ENCODE peak calls at places on chromosomes 6 and 20, in five cellular contexts. W is SK-N-SH, E is breast epithelium, Y is sigmoid colon, U is H1. S is an unnamed sample.
A peak's percentile ranks its signal among the peaks of the same experiment; 100 is the strongest.

GRCh38 chr6:7673063-7673536 is 52.8 kb upstream of the BMP6 start:
- DNase-seq in W (peak; percentile 10), E (peak; percentile 20), Y (peak; percentile 74), U (peak; percentile 74), S (no peak)

GRCh38 chr6:51350308-51350904 is 531.7 kb downstream of the TFAP2B start:
- DNase-seq in W (no peak), E (no peak), Y (no peak), U (no peak), S (no peak)

GRCh38 chr20:20856306-20856705 is 143.9 kb upstream of the RALGAPA2 start:
- DNase-seq in W (no peak), E (no peak), Y (no peak), U (no peak), S (no peak)

GRCh38 chr20:34578040-34578439 is 19.5 kb downstream of the MAP1LC3A start:
- DNase-seq in W (no peak), E (no peak), Y (no peak), U (no peak), S (no peak)

GRCh38 chr20:63112491-63113219 is 103.3 kb downstream of the YTHDF1 start:
- DNase-seq in W (no peak), E (no peak), Y (no peak), U (no peak), S (no peak)

GRCh38 chr6:27157461-27158315 is 89.8 kb upstream of the PRSS16 start:
- DNase-seq in W (no peak), E (peak; percentile 67), Y (peak; percentile 85), U (peak; percentile 77), S (no peak)

GRCh38 chr6:82954351-82954750 is 111.3 kb downstream of the UBE3D start:
- DNase-seq in W (no peak), E (no peak), Y (no peak), U (no peak), S (no peak)

GRCh38 chr6:122322824-122323223 is 76.6 kb upstream of the HSF2 start:
- DNase-seq in W (peak; percentile 2), E (no peak), Y (no peak), U (no peak), S (peak; percentile 99)

GRCh38 chr20:53331151-53331973 is 262.3 kb downstream of the ZNF217 start:
- DNase-seq in W (peak; percentile 15), E (peak; percentile 44), Y (no peak), U (no peak), S (no peak)

GRCh38 chr6:159693128-159693893 is at the start of gene SOD2:
- DNase-seq in W (peak; percentile 93), E (peak; percentile 69), Y (peak; percentile 93), U (peak; percentile 92), S (no peak)

GRCh38 chr6:25402125-25402524 is 123.0 kb downstream of the CARMIL1 start:
- DNase-seq in W (no peak), E (no peak), Y (no peak), U (no peak), S (no peak)
- TF ChIP-seq POLR2AphosphoS5 in W (no peak), E (no peak), Y (no peak), U (no peak), S (no peak)

DNA sequence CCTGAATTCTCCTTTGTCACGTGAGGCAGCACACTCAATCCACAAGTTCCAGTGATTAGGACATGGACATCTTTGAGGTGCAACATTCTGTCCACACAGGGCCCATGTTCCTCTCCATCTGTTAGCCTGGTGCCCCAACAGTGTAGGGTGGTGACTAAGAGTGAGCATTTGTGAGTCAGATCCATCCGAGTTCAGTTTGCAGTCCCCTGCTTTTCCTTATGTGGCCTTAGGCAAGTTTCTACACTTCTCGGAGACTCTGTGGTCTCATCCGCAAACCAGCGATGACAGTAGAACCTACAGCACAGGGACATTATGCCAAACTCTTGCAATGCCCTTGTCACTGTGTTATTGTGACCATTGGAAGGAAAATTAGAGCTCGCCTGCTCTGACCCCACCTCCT is 178.7 kb upstream of the CDH4 start:
- DNase-seq in W (no peak), E (no peak), Y (no peak), U (no peak), S (no peak)
- H3K27ac ChIP-seq in W (no peak overlapping the region), E (no peak overlapping the region), Y (no peak overlapping the region), U (no peak overlapping the region), S (no peak overlapping the region)

DNA sequence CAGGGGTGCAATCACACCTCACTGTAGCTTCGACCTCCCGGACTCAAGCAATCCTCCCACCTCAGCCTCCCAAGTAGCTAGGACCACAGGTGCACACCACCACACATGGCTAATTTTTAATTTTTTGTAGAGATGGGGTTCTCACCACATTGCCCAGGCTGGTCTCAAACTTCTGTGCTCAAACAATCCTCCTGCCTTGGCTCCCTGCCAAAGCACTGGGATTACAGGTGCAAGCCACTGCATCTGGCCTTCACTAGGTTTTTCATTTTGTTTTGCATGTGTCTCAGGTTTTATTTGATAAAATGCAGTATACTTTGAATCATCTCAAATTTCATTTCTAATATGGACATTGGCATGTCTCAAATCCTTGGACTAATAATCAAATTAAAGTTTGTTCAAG is 98.7 kb downstream of the SLC16A10 start:
- DNase-seq in W (no peak), E (no peak), Y (no peak), U (no peak), S (no peak)
- TF ChIP-seq POLR2AphosphoS5 in W (no peak), E (no peak), Y (no peak), U (no peak), S (no peak)

GRCh38 chr6:43377710-43378229 is 8.3 kb upstream of the ZNF318 start:
- DNase-seq in W (no peak), E (no peak), Y (no peak), U (no peak), S (no peak)
- H3K27ac ChIP-seq in W (no peak overlapping the region), E (no peak overlapping the region), Y (no peak overlapping the region), U (no peak overlapping the region), S (no peak overlapping the region)

GRCh38 chr6:79233611-79234149 is 802 bp downstream of the HMGN3 start:
- DNase-seq in W (peak; percentile 90), E (peak; percentile 68), Y (peak; percentile 95), U (peak; percentile 89), S (no peak)
- TF ChIP-seq POLR2AphosphoS5 in W (peak; percentile 58), E (peak; percentile 60), Y (peak; percentile 72), U (peak; percentile 79), S (peak; percentile 74)

GRCh38 chr20:1600736-1601135 is 19.1 kb downstream of the SIRPB1 start:
- DNase-seq in W (no peak), E (no peak), Y (no peak), U (no peak), S (no peak)

GRCh38 chr20:1595333-1595732 is 24.5 kb downstream of the SIRPB1 start:
- DNase-seq in W (no peak), E (no peak), Y (no peak), U (no peak), S (no peak)
- H3K27ac ChIP-seq in W (no peak overlapping the region), E (no peak overlapping the region), Y (no peak overlapping the region), U (no peak overlapping the region), S (no peak overlapping the region)

DNA sequence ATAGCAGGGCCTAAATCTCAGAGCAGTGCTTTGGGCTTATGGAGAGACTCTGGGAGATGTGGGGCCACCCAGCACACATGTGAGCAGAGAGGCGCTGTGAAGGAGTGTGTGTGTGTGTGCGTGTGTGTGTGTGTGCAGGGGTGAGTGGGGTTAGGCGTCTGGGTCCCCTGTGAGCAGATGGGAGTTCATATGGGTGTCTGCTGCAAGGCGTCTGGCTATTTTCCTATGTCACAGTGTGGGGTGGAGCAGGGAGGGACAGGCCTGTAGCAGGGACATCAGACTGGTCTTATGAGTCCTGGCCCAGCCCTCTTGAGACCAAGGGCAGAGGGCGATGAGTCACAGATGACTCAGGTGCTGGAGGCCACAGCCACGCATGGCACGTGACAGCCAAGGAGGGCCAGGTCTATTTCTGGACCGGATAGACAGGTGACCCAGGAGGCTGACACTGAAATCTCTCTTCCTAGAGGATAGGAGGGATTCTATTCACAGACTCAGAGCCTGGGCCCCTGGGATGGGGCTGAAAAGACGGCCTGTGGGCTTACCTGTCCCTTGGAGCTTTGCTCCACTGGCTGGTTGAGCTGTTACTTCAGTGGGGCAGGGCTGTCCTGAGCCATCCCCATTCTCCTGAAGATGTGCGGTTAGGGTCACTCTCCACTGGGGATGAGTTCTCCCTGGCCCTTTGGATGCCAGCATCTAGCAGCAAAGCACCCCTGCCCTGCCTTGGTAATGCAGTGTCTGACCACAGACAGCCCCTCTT is 28.9 kb downstream of the VEGFA start:
- DNase-seq in W (peak; percentile 66), E (peak; percentile 92), Y (no peak), U (no peak), S (no peak)
- TF ChIP-seq POLR2AphosphoS5 in W (no peak), E (peak; percentile 73), Y (no peak), U (no peak), S (no peak)

GRCh38 chr6:4903751-4904370 is 100.0 kb downstream of the RPP40 start:
- DNase-seq in W (peak; percentile 57), E (no peak), Y (no peak), U (no peak), S (no peak)

GRCh38 chr6:4902363-4902762 is 101.5 kb downstream of the RPP40 start:
- DNase-seq in W (no peak), E (no peak), Y (no peak), U (no peak), S (no peak)

GRCh38 chr6:4899249-4899648 is 104.6 kb downstream of the RPP40 start:
- DNase-seq in W (no peak), E (no peak), Y (no peak), U (no peak), S (no peak)

GRCh38 chr6:4904461-4904860 is 99.4 kb downstream of the RPP40 start:
- DNase-seq in W (no peak), E (no peak), Y (no peak), U (no peak), S (no peak)

DNA sequence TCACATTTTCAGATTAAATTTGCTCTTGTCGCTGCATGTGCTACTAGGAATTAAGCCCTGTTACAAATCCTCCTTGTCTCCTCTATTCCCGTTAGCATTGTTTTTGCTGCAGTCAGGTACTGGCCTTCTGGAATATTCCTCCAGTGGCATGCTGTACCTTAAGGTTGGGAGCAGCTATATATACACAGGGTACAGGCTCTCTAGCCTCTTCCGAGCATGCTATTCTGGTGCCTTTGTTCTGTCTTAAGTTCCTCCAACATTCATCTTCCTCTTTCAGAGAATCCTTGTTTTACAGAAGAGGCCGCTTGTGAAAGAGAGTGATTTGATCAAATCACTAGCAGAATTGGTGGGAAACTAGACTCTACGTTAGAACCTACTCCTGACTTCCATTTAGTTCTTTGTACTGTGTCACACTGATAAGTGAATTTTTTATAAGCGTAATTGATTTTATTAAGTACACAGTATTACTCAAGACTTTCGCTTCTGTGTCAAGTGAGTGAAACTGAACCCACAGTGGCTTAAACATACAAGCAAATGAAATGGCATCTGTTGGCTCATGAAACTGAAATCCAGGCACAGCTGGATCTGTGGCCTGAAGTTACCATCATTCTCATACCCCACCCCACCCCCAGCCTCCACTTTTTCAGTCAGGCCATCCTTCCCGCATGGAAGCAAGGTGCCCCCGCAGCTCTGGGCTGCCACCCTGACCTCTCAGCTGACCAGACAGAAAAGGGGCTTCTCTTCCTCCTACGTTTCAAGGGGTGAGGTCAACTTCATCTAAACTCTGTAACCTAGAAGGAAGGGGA is 102.4 kb downstream of the RPP40 start:
- DNase-seq in W (no peak), E (no peak), Y (no peak), U (no peak), S (no peak)
- H3K27ac ChIP-seq in W (no peak overlapping the region), E (no peak overlapping the region), Y (no peak overlapping the region), U (no peak overlapping the region), S (no peak overlapping the region)

S was measured in SK-N-MC.